ENCODE peak calls at places on chromosomes 4 and X, in ten cellular contexts. One of them, this sample, is unnamed.

GRCh38 chrX:133660356-133660755 is 245.1 kb upstream of the GPC4 start:
- DNase-seq in adipocyte: peak
- DNase-seq in activated T-cell treated with anti-CD3 and anti-CD28 coated beads, Interleukin-2, amount 50 U/mL, for 72 hours: no peak
- DNase-seq in AG08396: peak
- DNase-seq in GM20000: no peak
- DNase-seq in tibial nerve: no peak
- DNase-seq in cardiac fibroblast: peak
- DNase-seq in mammary epithelial cell: peak
- DNase-seq in activated CD4-positive, alpha-beta T cell treated with anti-CD3 and anti-CD28 coated beads for 1 hour: no peak
- DNase-seq in stimulated activated CD4-positive, alpha-beta T cell treated with anti-CD3 and anti-CD28 coated beads, Interleukin-4, amount 100 ng/mL, for 48 hours: no peak
- DNase-seq in this sample: no peak

GRCh38 chr4:29770627-29771026 is 949.5 kb upstream of the PCDH7 start:
- DNase-seq in adipocyte: peak
- DNase-seq in stimulated activated CD4-positive, alpha-beta T cell treated with anti-CD3 and anti-CD28 coated beads, Interleukin-4, amount 100 ng/mL, for 48 hours: no peak
- DNase-seq in AG08396: no peak
- DNase-seq in GM20000: no peak
- DNase-seq in activated CD4-positive, alpha-beta T cell treated with anti-CD3 and anti-CD28 coated beads for 1 hour: no peak
- DNase-seq in activated T-cell treated with anti-CD3 and anti-CD28 coated beads, Interleukin-2, amount 50 U/mL, for 72 hours: no peak
- DNase-seq in cardiac fibroblast: no peak
- DNase-seq in mammary epithelial cell: no peak
- DNase-seq in tibial nerve: no peak
- DNase-seq in this sample: no peak

GRCh38 chr4:53967971-53968370 is 96.4 kb downstream of the CHIC2 start:
- DNase-seq in stimulated activated CD4-positive, alpha-beta T cell treated with anti-CD3 and anti-CD28 coated beads, Interleukin-4, amount 100 ng/mL, for 48 hours: no peak
- DNase-seq in activated CD4-positive, alpha-beta T cell treated with anti-CD3 and anti-CD28 coated beads for 1 hour: no peak
- DNase-seq in AG08396: no peak
- DNase-seq in GM20000: no peak
- DNase-seq in tibial nerve: no peak
- DNase-seq in adipocyte: peak
- DNase-seq in cardiac fibroblast: peak
- DNase-seq in activated T-cell treated with anti-CD3 and anti-CD28 coated beads, Interleukin-2, amount 50 U/mL, for 72 hours: no peak
- DNase-seq in mammary epithelial cell: peak
- DNase-seq in this sample: no peak

GRCh38 chr4:54554339-54554990 is 103.3 kb upstream of the KIT start:
- DNase-seq in activated CD4-positive, alpha-beta T cell treated with anti-CD3 and anti-CD28 coated beads for 1 hour: no peak
- DNase-seq in stimulated activated CD4-positive, alpha-beta T cell treated with anti-CD3 and anti-CD28 coated beads, Interleukin-4, amount 100 ng/mL, for 48 hours: no peak
- DNase-seq in activated T-cell treated with anti-CD3 and anti-CD28 coated beads, Interleukin-2, amount 50 U/mL, for 72 hours: no peak
- DNase-seq in adipocyte: no peak
- DNase-seq in cardiac fibroblast: peak
- DNase-seq in AG08396: no peak
- DNase-seq in tibial nerve: no peak
- DNase-seq in GM20000: no peak
- DNase-seq in mammary epithelial cell: no peak
- DNase-seq in this sample: no peak

GRCh38 chr4:8291036-8291682 is 21.6 kb downstream of the HTRA3 start:
- DNase-seq in mammary epithelial cell: no peak
- DNase-seq in AG08396: no peak
- DNase-seq in adipocyte: no peak
- DNase-seq in cardiac fibroblast: no peak
- DNase-seq in activated T-cell treated with anti-CD3 and anti-CD28 coated beads, Interleukin-2, amount 50 U/mL, for 72 hours: no peak
- DNase-seq in activated CD4-positive, alpha-beta T cell treated with anti-CD3 and anti-CD28 coated beads for 1 hour: no peak
- DNase-seq in stimulated activated CD4-positive, alpha-beta T cell treated with anti-CD3 and anti-CD28 coated beads, Interleukin-4, amount 100 ng/mL, for 48 hours: no peak
- DNase-seq in GM20000: no peak
- DNase-seq in tibial nerve: no peak
- DNase-seq in this sample: no peak

GRCh38 chr4:850323-850945 is 24.5 kb upstream of the CPLX1 start:
- DNase-seq in mammary epithelial cell: no peak
- DNase-seq in cardiac fibroblast: no peak
- DNase-seq in activated CD4-positive, alpha-beta T cell treated with anti-CD3 and anti-CD28 coated beads for 1 hour: no peak
- DNase-seq in tibial nerve: no peak
- DNase-seq in AG08396: no peak
- DNase-seq in adipocyte: no peak
- DNase-seq in activated T-cell treated with anti-CD3 and anti-CD28 coated beads, Interleukin-2, amount 50 U/mL, for 72 hours: no peak
- DNase-seq in stimulated activated CD4-positive, alpha-beta T cell treated with anti-CD3 and anti-CD28 coated beads, Interleukin-4, amount 100 ng/mL, for 48 hours: no peak
- DNase-seq in GM20000: no peak
- DNase-seq in this sample: no peak

GRCh38 chr4:145878501-145879435 is 59.9 kb downstream of the ZNF827 start:
- DNase-seq in stimulated activated CD4-positive, alpha-beta T cell treated with anti-CD3 and anti-CD28 coated beads, Interleukin-4, amount 100 ng/mL, for 48 hours: no peak
- DNase-seq in adipocyte: peak
- DNase-seq in cardiac fibroblast: peak
- DNase-seq in GM20000: no peak
- DNase-seq in mammary epithelial cell: peak
- DNase-seq in AG08396: peak
- DNase-seq in activated CD4-positive, alpha-beta T cell treated with anti-CD3 and anti-CD28 coated beads for 1 hour: no peak
- DNase-seq in tibial nerve: no peak
- DNase-seq in activated T-cell treated with anti-CD3 and anti-CD28 coated beads, Interleukin-2, amount 50 U/mL, for 72 hours: no peak
- DNase-seq in this sample: no peak

GRCh38 chr4:73653695-73654106 is 33.5 kb upstream of the RASSF6 start:
- DNase-seq in AG08396: peak
- DNase-seq in mammary epithelial cell: peak
- DNase-seq in cardiac fibroblast: peak
- DNase-seq in activated T-cell treated with anti-CD3 and anti-CD28 coated beads, Interleukin-2, amount 50 U/mL, for 72 hours: peak
- DNase-seq in adipocyte: peak
- DNase-seq in tibial nerve: no peak
- DNase-seq in stimulated activated CD4-positive, alpha-beta T cell treated with anti-CD3 and anti-CD28 coated beads, Interleukin-4, amount 100 ng/mL, for 48 hours: no peak
- DNase-seq in GM20000: peak
- DNase-seq in activated CD4-positive, alpha-beta T cell treated with anti-CD3 and anti-CD28 coated beads for 1 hour: no peak
- DNase-seq in this sample: no peak

GRCh38 chrX:148960060-148960459 is 459.6 kb downstream of the AFF2 start:
- DNase-seq in adipocyte: no peak
- DNase-seq in tibial nerve: no peak
- DNase-seq in cardiac fibroblast: peak
- DNase-seq in activated CD4-positive, alpha-beta T cell treated with anti-CD3 and anti-CD28 coated beads for 1 hour: no peak
- DNase-seq in activated T-cell treated with anti-CD3 and anti-CD28 coated beads, Interleukin-2, amount 50 U/mL, for 72 hours: no peak
- DNase-seq in AG08396: no peak
- DNase-seq in stimulated activated CD4-positive, alpha-beta T cell treated with anti-CD3 and anti-CD28 coated beads, Interleukin-4, amount 100 ng/mL, for 48 hours: no peak
- DNase-seq in GM20000: no peak
- DNase-seq in mammary epithelial cell: peak
- DNase-seq in this sample: no peak

GRCh38 chr4:25970241-25970675 is 56.2 kb downstream of the SMIM20 start:
- DNase-seq in adipocyte: peak
- DNase-seq in GM20000: peak
- DNase-seq in cardiac fibroblast: peak
- DNase-seq in tibial nerve: no peak
- DNase-seq in activated T-cell treated with anti-CD3 and anti-CD28 coated beads, Interleukin-2, amount 50 U/mL, for 72 hours: no peak
- DNase-seq in activated CD4-positive, alpha-beta T cell treated with anti-CD3 and anti-CD28 coated beads for 1 hour: no peak
- DNase-seq in mammary epithelial cell: no peak
- DNase-seq in stimulated activated CD4-positive, alpha-beta T cell treated with anti-CD3 and anti-CD28 coated beads, Interleukin-4, amount 100 ng/mL, for 48 hours: no peak
- DNase-seq in AG08396: no peak
- DNase-seq in this sample: peak

GRCh38 chr4:93649828-93650227 is 178.7 kb upstream of the ATOH1 start:
- DNase-seq in mammary epithelial cell: no peak
- DNase-seq in tibial nerve: no peak
- DNase-seq in adipocyte: no peak
- DNase-seq in GM20000: no peak
- DNase-seq in activated CD4-positive, alpha-beta T cell treated with anti-CD3 and anti-CD28 coated beads for 1 hour: no peak
- DNase-seq in AG08396: no peak
- DNase-seq in activated T-cell treated with anti-CD3 and anti-CD28 coated beads, Interleukin-2, amount 50 U/mL, for 72 hours: no peak
- DNase-seq in stimulated activated CD4-positive, alpha-beta T cell treated with anti-CD3 and anti-CD28 coated beads, Interleukin-4, amount 100 ng/mL, for 48 hours: no peak
- DNase-seq in cardiac fibroblast: no peak
- DNase-seq in this sample: no peak

GRCh38 chrX:70289168-70289792 is 447 bp downstream of the PDZD11 start:
- DNase-seq in stimulated activated CD4-positive, alpha-beta T cell treated with anti-CD3 and anti-CD28 coated beads, Interleukin-4, amount 100 ng/mL, for 48 hours: no peak
- DNase-seq in activated CD4-positive, alpha-beta T cell treated with anti-CD3 and anti-CD28 coated beads for 1 hour: no peak
- DNase-seq in mammary epithelial cell: no peak
- DNase-seq in cardiac fibroblast: peak
- DNase-seq in GM20000: no peak
- DNase-seq in tibial nerve: no peak
- DNase-seq in activated T-cell treated with anti-CD3 and anti-CD28 coated beads, Interleukin-2, amount 50 U/mL, for 72 hours: no peak
- DNase-seq in AG08396: peak
- DNase-seq in adipocyte: no peak
- DNase-seq in this sample: no peak

GRCh38 chrX:46574337-46574940 is 874 bp downstream of the CHST7 start:
- DNase-seq in tibial nerve: no peak
- DNase-seq in activated CD4-positive, alpha-beta T cell treated with anti-CD3 and anti-CD28 coated beads for 1 hour: peak
- DNase-seq in mammary epithelial cell: peak
- DNase-seq in stimulated activated CD4-positive, alpha-beta T cell treated with anti-CD3 and anti-CD28 coated beads, Interleukin-4, amount 100 ng/mL, for 48 hours: no peak
- DNase-seq in adipocyte: peak
- DNase-seq in AG08396: no peak
- DNase-seq in cardiac fibroblast: peak
- DNase-seq in activated T-cell treated with anti-CD3 and anti-CD28 coated beads, Interleukin-2, amount 50 U/mL, for 72 hours: peak
- DNase-seq in GM20000: no peak
- DNase-seq in this sample: no peak

GRCh38 chrX:36214924-36215323 is 295.4 kb downstream of the CFAP47 start:
- DNase-seq in tibial nerve: no peak
- DNase-seq in GM20000: no peak
- DNase-seq in AG08396: no peak
- DNase-seq in adipocyte: no peak
- DNase-seq in activated T-cell treated with anti-CD3 and anti-CD28 coated beads, Interleukin-2, amount 50 U/mL, for 72 hours: no peak
- DNase-seq in mammary epithelial cell: no peak
- DNase-seq in activated CD4-positive, alpha-beta T cell treated with anti-CD3 and anti-CD28 coated beads for 1 hour: no peak
- DNase-seq in cardiac fibroblast: no peak
- DNase-seq in stimulated activated CD4-positive, alpha-beta T cell treated with anti-CD3 and anti-CD28 coated beads, Interleukin-4, amount 100 ng/mL, for 48 hours: no peak
- DNase-seq in this sample: no peak

GRCh38 chr4:522438-522837 is 23.4 kb downstream of the PIGG start:
- DNase-seq in AG08396: no peak
- DNase-seq in mammary epithelial cell: no peak
- DNase-seq in activated CD4-positive, alpha-beta T cell treated with anti-CD3 and anti-CD28 coated beads for 1 hour: no peak
- DNase-seq in tibial nerve: no peak
- DNase-seq in stimulated activated CD4-positive, alpha-beta T cell treated with anti-CD3 and anti-CD28 coated beads, Interleukin-4, amount 100 ng/mL, for 48 hours: no peak
- DNase-seq in GM20000: no peak
- DNase-seq in activated T-cell treated with anti-CD3 and anti-CD28 coated beads, Interleukin-2, amount 50 U/mL, for 72 hours: no peak
- DNase-seq in adipocyte: no peak
- DNase-seq in cardiac fibroblast: no peak
- DNase-seq in this sample: no peak

This sample was measured in activated B cell treated with CpG ODN at 0.5 μM for 24 hours.